ENCODE peak calls at places on chromosomes 7 and 10, in ten cellular contexts. R is NCI-H1417 treated with DMSO at 0.1 percent for 48 hours; N is activated T-cell treated with anti-CD3 and anti-CD28 coated beads for 24 hours; K is EL; W is natural killer cell; T is stimulated activated CD8-positive, alpha-beta memory T cell treated with anti-CD3 and anti-CD28 coated beads, Interleukin-12 subunit alpha, Interleukin-12 subunit beta, amount 100 ng/mL, for 1 hour; B is non-pigmented ciliary epithelial cell; E is stimulated activated CD4-positive, alpha-beta T cell treated with anti-CD3 and anti-CD28 coated beads, Interleukin-4, amount 100 ng/mL, for 1 hour; F is NT2/D1; I is astrocyte of the spinal cord. D is an unnamed sample.

GRCh38 chr7:28135296-28135695 is 45.3 kb downstream of the JAZF1 start:
- DNase-seq in R (no peak), N (no peak), K (no peak), W (no peak), T (no peak), B (no peak), E (no peak), F (no peak), I (no peak), D (no peak)

GRCh38 chr7:157691521-157692155 is 354.8 kb downstream of the DNAJB6 start:
- DNase-seq in R (peak), N (no peak), K (no peak), W (peak), T (no peak), B (no peak), E (no peak), F (no peak), I (no peak), D (no peak)

GRCh38 chr10:125148021-125148439 is 12.3 kb downstream of the CTBP2 start:
- DNase-seq in R (no peak), N (no peak), K (no peak), W (no peak), T (no peak), B (no peak), E (no peak), F (no peak), I (no peak), D (no peak)

GRCh38 chr7:102042016-102042656 is 224.7 kb downstream of the CUX1 start:
- DNase-seq in R (no peak), N (no peak), K (peak), W (no peak), T (no peak), B (peak), E (no peak), F (no peak), I (peak), D (no peak)

GRCh38 chr10:70672165-70672992 is at the start of gene ADAMTS14:
- DNase-seq in R (no peak), N (no peak), K (peak), W (peak), T (no peak), B (no peak), E (no peak), F (no peak), I (peak), D (no peak)

GRCh38 chr7:81751619-81752317 is 18.1 kb downstream of the HGF start:
- DNase-seq in R (no peak), N (no peak), K (no peak), W (no peak), T (no peak), B (no peak), E (no peak), F (no peak), I (no peak), D (no peak)

GRCh38 chr10:97785731-97786130 is 13.9 kb upstream of the SFRP5 start:
- DNase-seq in R (no peak), N (no peak), K (no peak), W (no peak), T (no peak), B (no peak), E (no peak), F (no peak), I (no peak), D (no peak)

GRCh38 chr10:10872035-10872673 is 145.5 kb upstream of the CELF2 start:
- DNase-seq in R (no peak), N (no peak), K (peak), W (no peak), T (no peak), B (peak), E (no peak), F (no peak), I (peak), D (no peak)

GRCh38 chr7:36615877-36616276 is 108.4 kb downstream of the AOAH start:
- DNase-seq in R (no peak), N (no peak), K (no peak), W (no peak), T (no peak), B (no peak), E (no peak), F (no peak), I (no peak), D (no peak)

GRCh38 chr10:123488436-123488835 is 177.7 kb upstream of the GPR26 start:
- DNase-seq in R (no peak), N (no peak), K (no peak), W (no peak), T (no peak), B (no peak), E (no peak), F (no peak), I (no peak), D (no peak)

GRCh38 chr10:22339761-22340361 is 5.4 kb upstream of the SPAG6 start:
- DNase-seq in R (peak), N (no peak), K (no peak), W (no peak), T (no peak), B (no peak), E (no peak), F (no peak), I (no peak), D (no peak)

GRCh38 chr10:7408494-7409044 is 2.3 kb downstream of the SFMBT2 start:
- DNase-seq in R (peak), N (no peak), K (no peak), W (peak), T (no peak), B (no peak), E (peak), F (no peak), I (peak), D (peak)

GRCh38 chr7:55160539-55160938 is 141.7 kb downstream of the EGFR start:
- DNase-seq in R (no peak), N (no peak), K (peak), W (no peak), T (no peak), B (peak), E (no peak), F (no peak), I (peak), D (no peak)

GRCh38 chr10:20817116-20817515 is 80.0 kb downstream of the NEBL start:
- DNase-seq in R (no peak), N (no peak), K (no peak), W (no peak), T (no peak), B (no peak), E (no peak), F (no peak), I (no peak), D (no peak)

GRCh38 chr7:81574723-81575326 is 195.0 kb downstream of the HGF start:
- DNase-seq in R (no peak), N (no peak), K (peak), W (no peak), T (no peak), B (peak), E (no peak), F (no peak), I (no peak), D (no peak)

D was measured in activated B cell treated with CpG ODN at 0.5 μM for 24 hours.